ENCODE peak calls at places on chromosomes 13 and 19, in four cellular contexts. J is T-helper 1 cell, V is IMR-90, H is retinal pigment epithelial cell. L is an unnamed sample.

GRCh38 chr19:42166336-42166735 is 34.1 kb upstream of the POU2F2 start:
- DNase-seq in J (no peak), H (no peak), V (no peak), L (no peak)

GRCh38 chr19:17873661-17874422 is 2.1 kb downstream of the SLC5A5 start:
- DNase-seq in V (no peak), J (peak), H (no peak), L (no peak)

GRCh38 chr13:27775943-27776342 is 16.3 kb upstream of the GSX1 start:
- DNase-seq in H (no peak), J (no peak), V (no peak), L (no peak)

GRCh38 chr13:25659091-25659502 is 287.3 kb downstream of the ATP8A2 start:
- DNase-seq in V (no peak), H (no peak), J (no peak), L (no peak)

GRCh38 chr13:33230178-33230881 is 55.2 kb downstream of the STARD13 start:
- DNase-seq in J (no peak), V (peak), H (no peak), L (no peak)

GRCh38 chr13:110520431-110521295 is 40.9 kb downstream of the RAB20 start:
- DNase-seq in J (no peak), V (peak), H (no peak), L (no peak)

GRCh38 chr13:20967340-20967739 is 64.8 kb upstream of the XPO4 start:
- DNase-seq in J (no peak), H (no peak), V (no peak), L (no peak)

GRCh38 chr13:20924758-20925394 is 22.3 kb upstream of the XPO4 start:
- DNase-seq in V (peak), H (no peak), J (peak), L (peak)

GRCh38 chr19:14505488-14506239 is 9.7 kb upstream of the GIPC1 start:
- DNase-seq in V (peak), H (no peak), J (peak), L (peak)

GRCh38 chr19:4058696-4059492 is 7.8 kb downstream of the ZBTB7A start:
- DNase-seq in H (no peak), V (no peak), J (no peak), L (peak)

GRCh38 chr19:18345296-18345695 is 4.9 kb downstream of the PGPEP1 start:
- DNase-seq in H (no peak), V (no peak), J (no peak), L (no peak)

GRCh38 chr13:48838193-48839000 is 137.3 kb upstream of the FNDC3A start:
- DNase-seq in H (no peak), J (no peak), V (peak), L (no peak)

GRCh38 chr19:35042954-35043604 is 1.6 kb downstream of the HPN start:
- DNase-seq in J (no peak), V (no peak), H (no peak), L (no peak)

GRCh38 chr13:68048802-68049359 is 818.7 kb upstream of the PCDH9 start:
- DNase-seq in V (no peak), H (no peak), J (no peak), L (no peak)

GRCh38 chr13:101473458-101473857 is 21.0 kb downstream of the ITGBL1 start:
- DNase-seq in H (peak), V (peak), J (no peak), L (no peak)

GRCh38 chr19:38792250-38793111 is 3.5 kb downstream of the LGALS7B start:
- DNase-seq in V (no peak), H (no peak), J (no peak), L (no peak)

GRCh38 chr19:50602935-50603334 is 34.7 kb upstream of the LRRC4B start:
- DNase-seq in V (no peak), H (no peak), J (no peak), L (no peak)

GRCh38 chr19:1837625-1838105 is 10.6 kb downstream of the REXO1 start:
- DNase-seq in H (no peak), V (no peak), J (no peak), L (peak)